ENCODE peak calls at places on chromosomes 6 and 20, in seven cellular contexts. G is OCI-LY7, Q is hepatocyte, O is neural progenitor cell, P is PC-3, Z is HCT116, A is GM23338. R is an unnamed sample.

GRCh38 chr20:10861086-10861485 is 187.3 kb upstream of the JAG1 start:
- DNase-seq in G (no peak), Q (no peak), O (no peak), P (peak), Z (no peak), A (no peak), R (peak)

GRCh38 chr20:11261533-11262000 is 587.8 kb upstream of the JAG1 start:
- DNase-seq in G (no peak), Q (no peak), O (no peak), P (peak), Z (no peak), A (no peak), R (peak)

GRCh38 chr6:74091133-74091793 is 395.3 kb downstream of the CD109 start:
- DNase-seq in G (peak), Q (peak), O (peak), P (peak), Z (peak), A (peak), R (peak)

GRCh38 chr20:16803965-16804792 is 56.0 kb downstream of the OTOR start:
- DNase-seq in G (peak), Q (peak), O (peak), P (peak), Z (peak), A (peak), R (peak)

GRCh38 chr6:5517781-5518180 is 256.5 kb downstream of the FARS2 start:
- DNase-seq in G (no peak), Q (no peak), O (no peak), P (no peak), Z (no peak), A (no peak), R (no peak)

GRCh38 chr20:46230811-46231282 is 77.5 kb downstream of the CDH22 start:
- DNase-seq in G (peak), Q (peak), O (peak), P (peak), Z (no peak), A (peak), R (peak)

GRCh38 chr20:24485981-24486380 is 16.6 kb downstream of the SYNDIG1 start:
- DNase-seq in G (no peak), Q (no peak), O (no peak), P (no peak), Z (no peak), A (no peak), R (no peak)

GRCh38 chr6:155313602-155314091 is 637 bp downstream of the TFB1M start:
- DNase-seq in G (peak), Q (peak), O (no peak), P (peak), Z (no peak), A (no peak), R (peak)

GRCh38 chr20:38430679-38431325 is 4.3 kb downstream of the SNHG17 start:
- DNase-seq in G (no peak), Q (no peak), O (no peak), P (no peak), Z (no peak), A (no peak), R (peak)

GRCh38 chr6:53734473-53735299 is 60.1 kb upstream of the LRRC1 start:
- DNase-seq in G (peak), Q (peak), O (peak), P (peak), Z (peak), A (peak), R (peak)

GRCh38 chr6:121951077-121951476 is 448.4 kb upstream of the HSF2 start:
- DNase-seq in G (no peak), Q (peak), O (no peak), P (no peak), Z (no peak), A (no peak), R (no peak)
- H3K4me2 ChIP-seq in G (no peak), Q (peak), O (no peak), P (no peak), Z (no peak), A (no peak), R (peak)

DNA sequence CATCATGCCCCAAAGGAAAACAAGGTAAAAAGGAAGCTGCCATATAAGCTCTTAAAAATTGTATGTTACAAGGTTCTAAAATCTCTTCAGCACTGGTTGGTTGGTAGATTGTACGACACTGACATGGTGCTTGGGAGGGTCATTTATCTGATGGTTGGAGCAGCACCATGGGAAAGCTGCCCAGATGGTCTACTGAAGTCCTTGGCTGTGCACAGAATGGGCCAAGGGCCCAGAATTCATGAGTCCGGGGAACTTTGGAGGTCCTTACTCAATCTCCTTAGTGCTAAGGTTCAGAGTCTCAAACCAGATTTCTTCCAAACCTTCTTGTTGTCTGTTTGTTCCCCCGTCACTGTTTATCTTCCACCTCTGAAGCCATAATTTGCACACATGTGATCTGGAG is 314.4 kb downstream of the ESR1 start:
- DNase-seq in G (no peak), Q (no peak), O (no peak), P (no peak), Z (no peak), A (no peak), R (no peak)
- TF ChIP-seq EZH2phosphoT487 in G (no peak), Q (no peak), O (no peak), P (no peak), Z (no peak), A (no peak), R (no peak)

DNA sequence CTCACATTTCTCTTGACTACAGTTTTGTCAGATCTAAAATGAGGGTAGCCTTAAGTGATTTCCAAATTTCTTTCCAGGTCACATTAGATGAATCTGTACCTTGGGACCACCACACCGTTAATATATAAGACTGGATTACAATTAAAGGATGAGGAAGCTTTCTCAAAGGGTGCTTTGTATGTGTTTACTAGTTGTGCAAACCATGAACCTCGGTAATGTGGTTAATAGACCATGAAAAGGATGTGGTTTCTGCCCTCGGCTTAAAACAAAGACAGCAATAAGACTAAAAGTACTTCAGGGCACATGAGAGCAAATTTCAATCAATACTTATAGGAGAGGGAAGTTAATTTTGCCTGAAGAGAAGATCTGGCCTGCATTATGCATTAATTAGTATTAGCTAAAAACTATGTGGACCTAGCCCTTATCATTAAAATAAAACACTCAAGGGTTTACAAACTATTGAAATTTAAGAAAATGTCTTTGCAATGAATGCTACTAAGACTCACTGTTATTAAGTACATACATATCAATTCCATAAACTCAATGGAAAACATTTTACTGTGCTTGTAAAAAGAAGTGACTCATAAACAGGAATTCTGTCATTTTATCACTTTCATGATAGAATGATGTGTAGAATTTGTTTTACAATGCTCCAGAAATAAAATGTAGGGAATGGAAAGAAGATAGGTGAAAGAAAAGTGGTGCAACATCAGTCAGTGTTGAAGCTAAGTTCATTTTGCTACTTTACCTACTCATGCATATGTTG is 936 bp upstream of the TMX4 start:
- DNase-seq in G (peak), Q (no peak), O (no peak), P (peak), Z (no peak), A (no peak), R (no peak)
- H3K4me3 ChIP-seq in G (peak), Q (no peak), O (peak), P (peak), Z (no peak), A (peak), R (peak)

GRCh38 chr6:33203443-33204164 is 851 bp upstream of the HSD17B8 start:
- DNase-seq in G (no peak), Q (no peak), O (no peak), P (no peak), Z (no peak), A (no peak), R (no peak)
- H3K4me2 ChIP-seq in G (peak), Q (peak), O (peak), P (peak), Z (peak), A (peak), R (peak)

GRCh38 chr20:29086938-29087337 is 2170.5 kb upstream of the DEFB115 start:
- DNase-seq in G (no peak), Q (no peak), O (no peak), P (no peak), Z (no peak), A (no peak), R (no peak)

GRCh38 chr20:29079769-29080690 is 2177.4 kb upstream of the DEFB115 start:
- DNase-seq in G (no peak), Q (no peak), O (no peak), P (no peak), Z (no peak), A (no peak), R (peak)

DNA sequence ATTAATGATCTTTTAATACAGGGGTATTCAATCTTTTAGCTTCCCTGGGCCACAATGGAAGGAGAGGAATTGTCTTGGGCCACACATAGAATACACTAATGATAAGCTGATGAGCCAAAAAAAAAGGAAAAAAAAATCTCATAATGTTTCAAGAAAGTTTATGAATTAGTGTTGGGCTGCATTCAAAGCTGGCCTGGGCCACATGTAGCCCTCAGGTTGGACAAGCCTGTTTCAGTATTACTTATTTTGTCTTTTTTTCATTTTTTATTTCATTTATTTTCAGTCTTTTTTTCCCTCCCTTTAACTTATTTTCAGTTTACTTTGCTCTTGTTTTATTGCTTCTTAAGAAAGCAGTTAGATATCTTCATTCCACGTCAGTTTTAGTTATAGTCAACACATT is 2171.8 kb upstream of the DEFB115 start:
- DNase-seq in G (no peak), Q (no peak), O (no peak), P (no peak), Z (no peak), A (no peak), R (no peak)
- TF ChIP-seq EZH2phosphoT487 in G (no peak), Q (no peak), O (no peak), P (no peak), Z (no peak), A (no peak), R (no peak)

GRCh38 chr20:51631011-51631950 is 88.8 kb upstream of the NFATC2 start:
- DNase-seq in G (no peak), Q (peak), O (no peak), P (peak), Z (peak), A (no peak), R (peak)
- H3K4me3 ChIP-seq in G (no peak), Q (no peak), O (no peak), P (no peak), Z (peak), A (no peak), R (peak)

GRCh38 chr20:50916934-50917333 is 14.3 kb downstream of the ADNP start:
- DNase-seq in G (no peak), Q (no peak), O (no peak), P (no peak), Z (no peak), A (no peak), R (no peak)

GRCh38 chr20:50921055-50921454 is 10.2 kb downstream of the ADNP start:
- DNase-seq in G (no peak), Q (no peak), O (no peak), P (no peak), Z (no peak), A (no peak), R (peak)

GRCh38 chr20:50921783-50922501 is 9.3 kb downstream of the ADNP start:
- DNase-seq in G (no peak), Q (no peak), O (no peak), P (no peak), Z (no peak), A (no peak), R (no peak)

GRCh38 chr20:50918403-50918802 is 12.8 kb downstream of the ADNP start:
- DNase-seq in G (no peak), Q (no peak), O (no peak), P (no peak), Z (no peak), A (no peak), R (peak)

GRCh38 chr20:50919567-50919966 is 11.7 kb downstream of the ADNP start:
- DNase-seq in G (no peak), Q (peak), O (no peak), P (peak), Z (no peak), A (no peak), R (peak)
- H3K4me2 ChIP-seq in G (peak), Q (no peak), O (no peak), P (no peak), Z (no peak), A (no peak), R (peak)

GRCh38 chr6:148288566-148288965 is 54.1 kb upstream of the SASH1 start:
- DNase-seq in G (no peak), Q (no peak), O (no peak), P (no peak), Z (no peak), A (no peak), R (no peak)
- TF ChIP-seq EZH2phosphoT487 in G (no peak), Q (no peak), O (no peak), P (no peak), Z (no peak), A (no peak), R (no peak)